ENCODE peak calls at places on chromosomes 1 and 21, in eight cellular contexts. One of them, this sample, is unnamed.

GRCh38 chr1:32142446-32143301 is 34.8 kb downstream of the KPNA6 start:
- DNase-seq in hypothalamus: no peak
- DNase-seq in NCI-H1694: no peak
- DNase-seq in activated CD4-positive, alpha-beta T cell treated with anti-CD3 and anti-CD28 coated beads for 24 hours: no peak
- DNase-seq in HCT116: no peak
- DNase-seq in GM06990: no peak
- DNase-seq in stimulated activated CD8-positive, alpha-beta memory T cell treated with anti-CD3 and anti-CD28 coated beads, Interleukin-15, amount 100 ng/mL, for 48 hours: no peak
- DNase-seq in ascending aorta: peak
- DNase-seq in this sample: no peak

GRCh38 chr1:37561794-37562132 is 5.0 kb downstream of the DNALI1 start:
- DNase-seq in hypothalamus: no peak
- DNase-seq in NCI-H1694: no peak
- DNase-seq in activated CD4-positive, alpha-beta T cell treated with anti-CD3 and anti-CD28 coated beads for 24 hours: peak
- DNase-seq in HCT116: peak
- DNase-seq in GM06990: no peak
- DNase-seq in stimulated activated CD8-positive, alpha-beta memory T cell treated with anti-CD3 and anti-CD28 coated beads, Interleukin-15, amount 100 ng/mL, for 48 hours: no peak
- DNase-seq in ascending aorta: no peak
- DNase-seq in this sample: no peak

GRCh38 chr1:221350091-221350490 is 391.8 kb downstream of the DUSP10 start:
- DNase-seq in hypothalamus: no peak
- DNase-seq in NCI-H1694: no peak
- DNase-seq in activated CD4-positive, alpha-beta T cell treated with anti-CD3 and anti-CD28 coated beads for 24 hours: no peak
- DNase-seq in HCT116: no peak
- DNase-seq in GM06990: no peak
- DNase-seq in stimulated activated CD8-positive, alpha-beta memory T cell treated with anti-CD3 and anti-CD28 coated beads, Interleukin-15, amount 100 ng/mL, for 48 hours: no peak
- DNase-seq in ascending aorta: no peak
- DNase-seq in this sample: no peak

GRCh38 chr1:14977338-14977931 is 176.1 kb upstream of the TMEM51 start:
- DNase-seq in hypothalamus: no peak
- DNase-seq in NCI-H1694: no peak
- DNase-seq in activated CD4-positive, alpha-beta T cell treated with anti-CD3 and anti-CD28 coated beads for 24 hours: no peak
- DNase-seq in HCT116: no peak
- DNase-seq in GM06990: no peak
- DNase-seq in stimulated activated CD8-positive, alpha-beta memory T cell treated with anti-CD3 and anti-CD28 coated beads, Interleukin-15, amount 100 ng/mL, for 48 hours: no peak
- DNase-seq in ascending aorta: no peak
- DNase-seq in this sample: no peak

GRCh38 chr1:53327183-53327941 is 508 bp downstream of the LRP8 start:
- DNase-seq in hypothalamus: no peak
- DNase-seq in NCI-H1694: no peak
- DNase-seq in activated CD4-positive, alpha-beta T cell treated with anti-CD3 and anti-CD28 coated beads for 24 hours: peak
- DNase-seq in HCT116: no peak
- DNase-seq in GM06990: peak
- DNase-seq in stimulated activated CD8-positive, alpha-beta memory T cell treated with anti-CD3 and anti-CD28 coated beads, Interleukin-15, amount 100 ng/mL, for 48 hours: peak
- DNase-seq in ascending aorta: no peak
- DNase-seq in this sample: no peak

GRCh38 chr1:12407050-12407961 is 177.5 kb downstream of the VPS13D start:
- DNase-seq in hypothalamus: no peak
- DNase-seq in NCI-H1694: no peak
- DNase-seq in activated CD4-positive, alpha-beta T cell treated with anti-CD3 and anti-CD28 coated beads for 24 hours: no peak
- DNase-seq in HCT116: peak
- DNase-seq in GM06990: no peak
- DNase-seq in stimulated activated CD8-positive, alpha-beta memory T cell treated with anti-CD3 and anti-CD28 coated beads, Interleukin-15, amount 100 ng/mL, for 48 hours: no peak
- DNase-seq in ascending aorta: no peak
- DNase-seq in this sample: no peak

GRCh38 chr1:91199988-91200387 is 178.2 kb upstream of the ZNF644 start:
- DNase-seq in hypothalamus: no peak
- DNase-seq in NCI-H1694: no peak
- DNase-seq in activated CD4-positive, alpha-beta T cell treated with anti-CD3 and anti-CD28 coated beads for 24 hours: no peak
- DNase-seq in HCT116: no peak
- DNase-seq in GM06990: no peak
- DNase-seq in stimulated activated CD8-positive, alpha-beta memory T cell treated with anti-CD3 and anti-CD28 coated beads, Interleukin-15, amount 100 ng/mL, for 48 hours: no peak
- DNase-seq in ascending aorta: no peak
- DNase-seq in this sample: no peak

GRCh38 chr21:34968414-34969333 is 80.4 kb downstream of the RUNX1 start:
- DNase-seq in hypothalamus: no peak
- DNase-seq in NCI-H1694: no peak
- DNase-seq in activated CD4-positive, alpha-beta T cell treated with anti-CD3 and anti-CD28 coated beads for 24 hours: no peak
- DNase-seq in HCT116: no peak
- DNase-seq in GM06990: no peak
- DNase-seq in stimulated activated CD8-positive, alpha-beta memory T cell treated with anti-CD3 and anti-CD28 coated beads, Interleukin-15, amount 100 ng/mL, for 48 hours: no peak
- DNase-seq in ascending aorta: no peak
- DNase-seq in this sample: no peak

GRCh38 chr1:17661546-17662157 is 93.5 kb upstream of the ACTL8 start:
- DNase-seq in hypothalamus: peak
- DNase-seq in NCI-H1694: peak
- DNase-seq in activated CD4-positive, alpha-beta T cell treated with anti-CD3 and anti-CD28 coated beads for 24 hours: peak
- DNase-seq in HCT116: peak
- DNase-seq in GM06990: peak
- DNase-seq in stimulated activated CD8-positive, alpha-beta memory T cell treated with anti-CD3 and anti-CD28 coated beads, Interleukin-15, amount 100 ng/mL, for 48 hours: peak
- DNase-seq in ascending aorta: no peak
- DNase-seq in this sample: no peak